ENCODE peak calls at places on chromosomes 13 and 19, in ten cellular contexts. K is hepatic stellate cell, L is Ammon's horn, B is heart right ventricle, C is midbrain, F is IMR-90, W is head of caudate nucleus, Q is fibroblast of mammary gland, U is small intestine, S is cardiac muscle cell. M is an unnamed sample.

GRCh38 chr13:106528711-106529414 is 6.6 kb downstream of the EFNB2 start:
- DNase-seq in K (no peak), L (no peak), B (no peak), C (no peak), F (no peak), W (no peak), Q (no peak), U (no peak), S (no peak), M (no peak)

GRCh38 chr13:92963029-92963428 is 263.6 kb upstream of the GPC6 start:
- DNase-seq in K (no peak), L (no peak), B (no peak), C (no peak), F (peak; percentile 20), W (no peak), Q (peak; percentile 34), U (no peak), S (peak; percentile 31), M (no peak)

GRCh38 chr19:13060964-13061927 is 41.4 kb downstream of the LYL1 start:
- DNase-seq in K (peak; percentile 92), L (peak; percentile 94), B (peak; percentile 91), C (peak; percentile 95), F (peak; percentile 69), W (peak; percentile 88), Q (peak; percentile 75), U (peak; percentile 78), S (peak; percentile 82), M (peak; percentile 79)

GRCh38 chr13:26024558-26024957 is 27.3 kb downstream of the SHISA2 start:
- DNase-seq in K (no peak), L (no peak), B (no peak), C (no peak), F (no peak), W (no peak), Q (no peak), U (no peak), S (peak; percentile 69), M (no peak)

GRCh38 chr19:52248256-52248655 is 21.1 kb upstream of the ZNF766 start:
- DNase-seq in K (peak; percentile 26), L (peak; percentile 37), B (peak; percentile 31), C (peak; percentile 21), F (peak; percentile 33), W (peak; percentile 32), Q (peak; percentile 49), U (peak; percentile 35), S (peak; percentile 62), M (no peak)

GRCh38 chr13:46530084-46530935 is 22.7 kb upstream of the LRCH1 start:
- DNase-seq in K (peak; percentile 32), L (no peak), B (no peak), C (no peak), F (peak; percentile 54), W (no peak), Q (peak; percentile 55), U (no peak), S (peak; percentile 56), M (no peak)

GRCh38 chr19:33868821-33869412 is 72.2 kb downstream of the KCTD15 start:
- DNase-seq in K (peak; percentile 22), L (peak; percentile 71), B (peak; percentile 50), C (peak; percentile 18), F (no peak), W (peak; percentile 33), Q (no peak), U (no peak), S (peak; percentile 51), M (no peak)

GRCh38 chr19:1007852-1008251 is 7.6 kb downstream of the GRIN3B start:
- DNase-seq in K (no peak), L (no peak), B (no peak), C (no peak), F (no peak), W (no peak), Q (no peak), U (no peak), S (no peak), M (no peak)

GRCh38 chr19:50432658-50433057 is at the start of gene MYBPC2:
- DNase-seq in K (no peak), L (no peak), B (no peak), C (no peak), F (no peak), W (no peak), Q (no peak), U (no peak), S (peak; percentile 27), M (no peak)

GRCh38 chr13:91702411-91702810 is 304.0 kb downstream of the GPC5 start:
- DNase-seq in K (no peak), L (no peak), B (no peak), C (no peak), F (no peak), W (no peak), Q (no peak), U (no peak), S (no peak), M (no peak)